ENCODE peak calls at places on chromosomes 5 and 9, in ten cellular contexts. K is psoas muscle; W is foreskin fibroblast; C is AG04449; T is mesothelial cell of epicardium; H is left lung; S is CD4-positive, alpha-beta T cell; D is NB4; F is HCT116; N is body of pancreas. M is an unnamed sample.
A peak's percentile ranks its signal among the peaks of the same experiment; 100 is the strongest.

GRCh38 chr5:160799160-160799559 is 52.9 kb downstream of the ATP10B start:
- DNase-seq in K (no peak), W (no peak), C (no peak), T (no peak), H (peak; percentile 40), S (no peak), D (peak; percentile 89), F (no peak), N (no peak), M (no peak)

GRCh38 chr9:99828417-99829176 is 6.9 kb downstream of the NR4A3 start:
- DNase-seq in K (peak; percentile 57), W (peak; percentile 50), C (no peak), T (no peak), H (no peak), S (no peak), D (no peak), F (no peak), N (peak; percentile 36), M (no peak)

GRCh38 chr9:93536874-93537273 is 39.5 kb upstream of the PHF2 start:
- DNase-seq in K (no peak), W (no peak), C (no peak), T (no peak), H (no peak), S (no peak), D (no peak), F (no peak), N (no peak), M (no peak)

GRCh38 chr5:172713113-172713808 is 57.7 kb downstream of the DUSP1 start:
- DNase-seq in K (peak; percentile 84), W (peak; percentile 62), C (no peak), T (peak; percentile 89), H (peak; percentile 68), S (peak; percentile 71), D (peak; percentile 44), F (no peak), N (peak; percentile 61), M (peak; percentile 84)

GRCh38 chr5:95759634-95760033 is 28.5 kb downstream of the RHOBTB3 start:
- DNase-seq in K (no peak), W (peak; percentile 62), C (peak; percentile 28), T (no peak), H (no peak), S (no peak), D (no peak), F (no peak), N (peak; percentile 32), M (no peak)

GRCh38 chr9:35510745-35511428 is 21.0 kb downstream of the RUSC2 start:
- DNase-seq in K (peak; percentile 83), W (peak; percentile 96), C (peak; percentile 98), T (no peak), H (peak; percentile 61), S (no peak), D (no peak), F (peak; percentile 73), N (peak; percentile 48), M (no peak)

GRCh38 chr5:140868721-140869554 is at the start of gene PCDHA11:
- DNase-seq in K (no peak), W (no peak), C (no peak), T (no peak), H (no peak), S (no peak), D (peak; percentile 30), F (peak; percentile 8), N (peak; percentile 57), M (peak; percentile 18)

GRCh38 chr5:55467862-55468551 is 66.8 kb downstream of the PLPP1 start:
- DNase-seq in K (no peak), W (no peak), C (no peak), T (no peak), H (no peak), S (no peak), D (no peak), F (no peak), N (peak; percentile 60), M (no peak)

GRCh38 chr5:171592076-171592475 is 172.6 kb downstream of the FGF18 start:
- DNase-seq in K (no peak), W (no peak), C (no peak), T (peak; percentile 29), H (no peak), S (no peak), D (no peak), F (no peak), N (no peak), M (no peak)

GRCh38 chr5:16350816-16351215 is 114.8 kb downstream of the ZNF622 start:
- DNase-seq in K (no peak), W (no peak), C (no peak), T (no peak), H (no peak), S (no peak), D (no peak), F (no peak), N (no peak), M (no peak)

GRCh38 chr9:75001719-75002421 is 26.2 kb downstream of the CARNMT1 start:
- DNase-seq in K (no peak), W (peak; percentile 91), C (peak; percentile 60), T (no peak), H (no peak), S (no peak), D (peak; percentile 79), F (peak; percentile 74), N (no peak), M (no peak)

GRCh38 chr5:65078331-65078730 is 309.6 kb downstream of the CWC27 start:
- DNase-seq in K (no peak), W (no peak), C (peak; percentile 42), T (no peak), H (no peak), S (no peak), D (no peak), F (no peak), N (no peak), M (no peak)

GRCh38 chr5:65076251-65076869 is 307.6 kb downstream of the CWC27 start:
- DNase-seq in K (no peak), W (peak; percentile 68), C (peak; percentile 21), T (no peak), H (peak; percentile 56), S (peak; percentile 11), D (peak; percentile 67), F (peak; percentile 57), N (peak; percentile 61), M (no peak)

GRCh38 chr5:65077653-65078052 is 308.9 kb downstream of the CWC27 start:
- DNase-seq in K (no peak), W (no peak), C (no peak), T (no peak), H (no peak), S (no peak), D (no peak), F (no peak), N (no peak), M (no peak)

GRCh38 chr5:65072836-65073620 is 304.3 kb downstream of the CWC27 start:
- DNase-seq in K (no peak), W (no peak), C (peak; percentile 56), T (no peak), H (no peak), S (no peak), D (no peak), F (no peak), N (no peak), M (no peak)

DNA sequence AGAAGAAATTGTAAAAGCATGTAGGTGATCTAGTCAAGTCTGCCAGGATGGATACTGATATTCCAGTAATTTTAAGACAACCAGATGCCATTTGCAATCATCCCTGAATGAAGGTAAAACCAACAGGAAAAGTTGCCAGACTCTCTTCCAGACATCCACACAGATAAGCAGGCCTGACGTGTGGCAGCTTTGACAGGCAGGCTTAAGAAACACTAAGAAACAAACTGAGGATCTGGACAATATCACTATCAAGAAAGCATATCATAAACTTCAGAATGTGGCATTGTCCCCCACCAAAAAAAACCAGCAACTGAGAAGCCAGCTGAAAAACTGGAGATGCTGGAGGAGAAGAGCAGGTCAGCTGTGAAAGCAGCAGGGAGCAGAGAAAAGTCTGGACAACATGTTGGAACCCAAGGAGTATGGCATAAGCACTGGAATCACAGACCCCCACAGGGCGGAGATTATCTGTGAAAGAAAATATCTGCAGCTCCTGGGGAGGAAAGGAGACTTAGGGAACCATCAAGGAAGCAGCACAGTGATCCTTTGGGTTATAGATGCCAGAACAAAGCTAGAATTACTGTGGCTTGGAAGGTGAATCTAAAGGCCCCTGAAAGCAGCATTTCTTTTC is 307.0 kb downstream of the CWC27 start:
- DNase-seq in K (no peak), W (no peak), C (no peak), T (no peak), H (no peak), S (no peak), D (no peak), F (no peak), N (no peak), M (no peak)
- TF ChIP-seq CTCF in K (no peak), W (no peak), C (no peak), T (no peak), H (no peak), S (no peak), D (no peak), F (no peak), N (no peak), M (no peak)

DNA sequence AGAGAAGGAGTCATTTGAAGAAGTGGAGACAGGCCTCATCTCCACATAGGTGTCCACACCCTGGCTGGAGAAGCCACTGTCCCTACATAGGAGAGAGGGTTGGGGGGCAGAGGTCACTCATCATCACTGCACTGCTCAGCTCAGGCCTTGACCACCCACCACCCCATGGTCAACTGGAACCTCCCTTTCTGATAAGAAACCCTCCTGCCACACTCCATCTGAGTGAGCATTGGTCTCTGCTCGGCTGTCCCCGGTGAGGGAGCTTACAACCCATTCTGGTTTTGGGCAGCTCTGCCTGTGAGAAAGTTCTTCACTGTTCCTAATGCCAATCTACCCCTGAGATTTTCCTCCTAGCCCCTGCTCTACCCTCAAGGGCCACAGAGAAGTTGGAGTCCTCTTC is 28.8 kb downstream of the CSF1R start:
- DNase-seq in K (peak; percentile 30), W (no peak), C (no peak), T (no peak), H (no peak), S (no peak), D (no peak), F (no peak), N (no peak), M (no peak)
- TF ChIP-seq CTCF in K (no peak), W (no peak), C (no peak), T (no peak), H (no peak), S (no peak), D (no peak), F (no peak), N (no peak), M (no peak)

GRCh38 chr5:23977996-23978395 is 470.6 kb downstream of the PRDM9 start:
- DNase-seq in K (no peak), W (peak; percentile 1), C (no peak), T (no peak), H (no peak), S (no peak), D (peak; percentile 61), F (no peak), N (peak; percentile 57), M (no peak)
- TF ChIP-seq CTCF in K (no peak), W (no peak), C (peak; percentile 12), T (peak; percentile 39), H (no peak), S (no peak), D (peak; percentile 68), F (peak; percentile 47), N (peak; percentile 42), M (peak; percentile 52)

DNA sequence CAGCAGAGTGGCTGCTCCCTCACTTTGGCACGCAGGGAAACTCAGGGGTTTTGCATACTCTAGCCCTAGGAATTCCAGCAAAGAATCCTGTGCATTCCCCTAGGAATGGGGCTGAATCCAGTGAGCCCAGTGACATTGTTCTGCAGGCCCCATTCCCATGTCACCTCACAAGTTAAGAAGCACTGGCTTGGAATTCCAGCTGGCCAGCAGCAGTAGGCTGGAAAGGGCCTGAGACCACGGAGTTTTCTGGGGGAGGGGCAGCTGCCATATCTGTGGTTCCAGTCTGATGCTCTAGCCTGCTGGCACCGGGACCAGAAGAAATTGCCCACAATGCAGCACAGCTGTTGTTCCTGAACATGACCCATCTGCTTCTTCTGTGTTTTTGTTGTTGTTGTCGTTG is 217.6 kb upstream of the DMRTA1 start:
- DNase-seq in K (no peak), W (no peak), C (no peak), T (no peak), H (no peak), S (no peak), D (no peak), F (no peak), N (no peak), M (no peak)
- TF ChIP-seq CTCF in K (no peak), W (no peak), C (no peak), T (no peak), H (no peak), S (no peak), D (no peak), F (no peak), N (no peak), M (no peak)

M was measured in neural crest cell.